ENCODE peak calls at places on chromosomes 2 and 18, in five cellular contexts. One of them, this sample, is unnamed.

GRCh38 chr18:63783394-63783793 is 8.2 kb downstream of the SERPINB7 start:
- DNase-seq in GM04504: no peak
- DNase-seq in GM03348: no peak
- DNase-seq in lower lobe of right lung: no peak
- DNase-seq in fibroblast of mammary gland: no peak
- DNase-seq in this sample: no peak

GRCh38 chr2:45223531-45223930 is 214.3 kb upstream of the SIX2 start:
- DNase-seq in GM04504: no peak
- DNase-seq in GM03348: no peak
- DNase-seq in fibroblast of mammary gland: no peak
- DNase-seq in lower lobe of right lung: no peak
- DNase-seq in this sample: no peak

GRCh38 chr18:48787523-48788151 is 163.1 kb downstream of the SMAD7 start:
- DNase-seq in GM04504: no peak
- DNase-seq in lower lobe of right lung: peak
- DNase-seq in GM03348: peak
- DNase-seq in fibroblast of mammary gland: no peak
- DNase-seq in this sample: no peak

GRCh38 chr2:69482471-69482870 is 45.2 kb upstream of the NFU1 start:
- DNase-seq in GM03348: no peak
- DNase-seq in fibroblast of mammary gland: no peak
- DNase-seq in lower lobe of right lung: no peak
- DNase-seq in GM04504: no peak
- DNase-seq in this sample: no peak

GRCh38 chr2:65500319-65501040 is 68.1 kb upstream of the SPRED2 start:
- DNase-seq in GM03348: no peak
- DNase-seq in GM04504: no peak
- DNase-seq in fibroblast of mammary gland: no peak
- DNase-seq in lower lobe of right lung: no peak
- DNase-seq in this sample: no peak

GRCh38 chr18:43869451-43870008 is 592.2 kb upstream of the SYT4 start:
- DNase-seq in lower lobe of right lung: no peak
- DNase-seq in GM03348: peak
- DNase-seq in GM04504: no peak
- DNase-seq in fibroblast of mammary gland: peak
- DNase-seq in this sample: no peak

GRCh38 chr2:71244302-71244660 is 17.4 kb upstream of the PAIP2B start:
- DNase-seq in GM04504: no peak
- DNase-seq in fibroblast of mammary gland: no peak
- DNase-seq in lower lobe of right lung: no peak
- DNase-seq in GM03348: no peak
- DNase-seq in this sample: no peak

GRCh38 chr2:195392446-195393336 is 264.3 kb upstream of the SLC39A10 start:
- DNase-seq in GM03348: no peak
- DNase-seq in GM04504: no peak
- DNase-seq in lower lobe of right lung: no peak
- DNase-seq in fibroblast of mammary gland: no peak
- DNase-seq in this sample: no peak

This sample was measured in activated CD4-positive, alpha-beta memory T cell treated with anti-CD3 and anti-CD28 coated beads, Interleukin-2, amount 10 ng/mL, durations not matched to agents 7 days and 5 days.